ENCODE peak calls at places on chromosomes 3 and 15, in nine cellular contexts. C, I, R, N, E, A, X, Q and W are unnamed samples.

GRCh38 chr15:67003586-67003985 is 61.8 kb upstream of the SMAD3 start:
- DNase-seq in C (no peak), I (no peak), R (peak; percentile 43), N (peak; percentile 39), E (no peak), A (no peak), X (peak; percentile 31), Q (no peak), W (no peak)

GRCh38 chr15:95196176-95196915 is 965.0 kb downstream of the MCTP2 start:
- DNase-seq in C (no peak), I (no peak), R (peak; percentile 26), N (no peak), E (no peak), A (no peak), X (no peak), Q (no peak), W (no peak)

GRCh38 chr3:41026394-41027177 is 172.7 kb upstream of the CTNNB1 start:
- DNase-seq in C (peak; percentile 18), I (no peak), R (peak; percentile 58), N (peak; percentile 60), E (peak; percentile 82), A (peak; percentile 69), X (peak; percentile 98), Q (peak; percentile 17), W (peak; percentile 46)

GRCh38 chr15:48076454-48076853 is 44.3 kb upstream of the SLC24A5 start:
- DNase-seq in C (no peak), I (no peak), R (no peak), N (no peak), E (no peak), A (no peak), X (peak; percentile 80), Q (no peak), W (peak; percentile 51)

GRCh38 chr3:121202573-121202972 is 294.6 kb downstream of the STXBP5L start:
- DNase-seq in C (no peak), I (no peak), R (no peak), N (no peak), E (no peak), A (no peak), X (no peak), Q (no peak), W (no peak)

GRCh38 chr3:61009025-61009424 is 242.2 kb downstream of the FHIT start:
- DNase-seq in C (no peak), I (no peak), R (no peak), N (no peak), E (no peak), A (no peak), X (no peak), Q (no peak), W (no peak)

GRCh38 chr3:79041621-79042020 is 726.2 kb downstream of the ROBO1 start:
- DNase-seq in C (no peak), I (no peak), R (peak; percentile 26), N (no peak), E (no peak), A (no peak), X (no peak), Q (no peak), W (no peak)

GRCh38 chr3:175940243-175940642 is 1081.1 kb downstream of the NAALADL2 start:
- DNase-seq in C (no peak), I (no peak), R (peak; percentile 53), N (no peak), E (no peak), A (no peak), X (peak; percentile 80), Q (no peak), W (peak; percentile 94)

GRCh38 chr3:66259721-66260255 is 39.0 kb downstream of the SLC25A26 start:
- DNase-seq in C (no peak), I (no peak), R (no peak), N (no peak), E (no peak), A (no peak), X (no peak), Q (no peak), W (no peak)

GRCh38 chr3:40631341-40631995 is 106.7 kb downstream of the ZNF621 start:
- DNase-seq in C (no peak), I (no peak), R (no peak), N (no peak), E (no peak), A (no peak), X (no peak), Q (peak; percentile 37), W (no peak)

GRCh38 chr3:161372321-161373260 is 1.3 kb upstream of the SPTSSB start:
- DNase-seq in C (peak; percentile 13), I (peak; percentile 63), R (no peak), N (no peak), E (peak; percentile 18), A (no peak), X (peak; percentile 28), Q (no peak), W (peak; percentile 76)

GRCh38 chr3:178289544-178290160 is 246.6 kb upstream of the KCNMB2 start:
- DNase-seq in C (no peak), I (no peak), R (no peak), N (no peak), E (peak; percentile 43), A (peak; percentile 22), X (peak; percentile 38), Q (no peak), W (no peak)

GRCh38 chr3:108437439-108437838 is 73.0 kb downstream of the MYH15 start:
- DNase-seq in C (peak; percentile 40), I (no peak), R (no peak), N (no peak), E (no peak), A (no peak), X (no peak), Q (peak; percentile 67), W (no peak)

GRCh38 chr3:106560451-106560966 is 691.7 kb upstream of the CBLB start:
- DNase-seq in C (no peak), I (no peak), R (peak; percentile 86), N (peak; percentile 64), E (no peak), A (no peak), X (peak; percentile 80), Q (no peak), W (peak; percentile 43)

GRCh38 chr15:33104276-33104675 is 90.2 kb downstream of the FMN1 start:
- DNase-seq in C (no peak), I (no peak), R (peak; percentile 81), N (no peak), E (no peak), A (no peak), X (peak; percentile 24), Q (no peak), W (no peak)

GRCh38 chr3:111032677-111033076 is 38.9 kb upstream of the NECTIN3 start:
- DNase-seq in C (no peak), I (no peak), R (no peak), N (no peak), E (no peak), A (no peak), X (no peak), Q (no peak), W (no peak)

GRCh38 chr15:100525894-100526512 is 2.7 kb downstream of the CERS3 start:
- DNase-seq in C (peak; percentile 66), I (no peak), R (no peak), N (no peak), E (peak; percentile 84), A (peak; percentile 66), X (no peak), Q (peak; percentile 42), W (no peak)

GRCh38 chr3:156787926-156788663 is 38.1 kb upstream of the LEKR1 start:
- DNase-seq in C (no peak), I (no peak), R (peak; percentile 97), N (peak; percentile 76), E (no peak), A (no peak), X (peak; percentile 85), Q (no peak), W (peak; percentile 73)

GRCh38 chr3:33575313-33575712 is 135.1 kb upstream of the UBP1 start:
- DNase-seq in C (no peak), I (no peak), R (no peak), N (no peak), E (no peak), A (no peak), X (no peak), Q (no peak), W (no peak)

GRCh38 chr3:71206821-71207220 is 376.7 kb downstream of the FOXP1 start:
- DNase-seq in C (no peak), I (no peak), R (no peak), N (no peak), E (no peak), A (no peak), X (no peak), Q (no peak), W (no peak)

GRCh38 chr3:72847751-72848702 is at the start of gene SHQ1:
- DNase-seq in C (peak; percentile 96), I (peak; percentile 95), R (peak; percentile 83), N (peak; percentile 92), E (peak; percentile 96), A (peak; percentile 96), X (peak; percentile 95), Q (peak; percentile 98), W (peak; percentile 93)
- H3K4me3 ChIP-seq in C (peak within 1 kb of the TSS; percentile 65), I (peak within 1 kb of the TSS; percentile 64), R (peak within 1 kb of the TSS; percentile 92), N (peak within 1 kb of the TSS; percentile 80), E (peak within 1 kb of the TSS; percentile 84), A (peak within 1 kb of the TSS; percentile 96), X (peak within 1 kb of the TSS; percentile 100), Q (peak within 1 kb of the TSS; percentile 87), W (peak within 1 kb of the TSS; percentile 94)

DNA sequence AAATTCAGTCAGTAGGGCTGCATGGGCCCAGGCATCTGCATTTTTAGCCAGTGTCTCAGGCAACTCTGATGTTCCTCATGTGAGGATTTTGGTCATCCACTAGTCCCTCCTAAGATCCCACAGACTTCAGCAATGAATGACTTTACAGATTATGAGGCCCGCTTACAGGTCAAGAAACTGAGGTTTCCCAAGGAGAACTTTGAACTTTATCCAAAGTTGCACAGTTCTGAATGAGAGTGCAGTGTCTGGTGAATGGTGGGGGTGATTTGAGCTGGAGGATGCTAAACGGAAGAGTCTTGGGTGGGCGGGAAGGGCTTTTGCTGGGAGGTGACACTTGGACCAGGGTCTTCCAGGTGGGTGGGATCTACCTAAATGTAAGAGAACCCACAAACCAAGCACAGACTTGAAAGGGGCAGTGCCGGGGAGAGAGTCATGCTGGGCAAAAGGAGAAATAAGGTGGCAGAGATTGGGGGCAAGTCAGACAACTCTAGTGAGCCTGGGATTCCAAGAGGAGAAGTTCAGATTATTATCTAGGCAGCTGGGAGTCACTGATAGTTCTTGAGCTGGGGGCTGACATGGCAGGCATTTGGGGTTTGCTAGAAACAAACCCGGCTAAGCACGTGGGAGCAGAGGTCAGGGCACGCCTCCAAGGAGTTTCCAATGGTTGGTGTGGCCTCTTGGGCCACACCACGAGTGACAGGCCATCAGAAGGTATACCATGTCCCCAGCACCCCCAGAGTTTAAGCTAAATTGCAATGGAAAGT is 27.5 kb downstream of the SLC6A6 start:
- DNase-seq in C (no peak), I (no peak), R (no peak), N (no peak), E (no peak), A (no peak), X (no peak), Q (no peak), W (peak; percentile 66)
- H3K4me1 ChIP-seq in C (peaks cover 28% of the 10 kb centered on the region), I (peaks cover 96% of the 10 kb centered on the region), R (peaks cover 49% of the 10 kb centered on the region), N (peaks cover 75% of the 10 kb centered on the region), E (no peaks in the 10 kb centered on the region), A (peaks cover 95% of the 10 kb centered on the region), X (peaks cover 55% of the 10 kb centered on the region), Q (peaks cover 30% of the 10 kb centered on the region), W (peaks cover 43% of the 10 kb centered on the region)

GRCh38 chr15:84979651-84980050 is 2.0 kb upstream of the PDE8A start:
- DNase-seq in C (peak; percentile 40), I (no peak), R (no peak), N (peak; percentile 38), E (no peak), A (peak; percentile 33), X (peak; percentile 34), Q (peak; percentile 36), W (no peak)
- H3K4me3 ChIP-seq in C (no peak overlapping the region), I (peak overlapping the region; percentile 94), R (no peak overlapping the region), N (peak overlapping the region; percentile 91), E (no peak overlapping the region), A (peak overlapping the region; percentile 87), X (peak overlapping the region; percentile 96), Q (no peak overlapping the region), W (peak overlapping the region; percentile 95)

GRCh38 chr3:69747511-69748248 is 8.4 kb downstream of the MITF start:
- DNase-seq in C (no peak), I (no peak), R (peak; percentile 8), N (no peak), E (no peak), A (no peak), X (peak; percentile 74), Q (no peak), W (no peak)
- H3K4me1 ChIP-seq in C (peaks cover 6% of the 10 kb centered on the region), I (no peaks in the 10 kb centered on the region), R (no peaks in the 10 kb centered on the region), N (peaks cover 12% of the 10 kb centered on the region), E (peaks cover 15% of the 10 kb centered on the region), A (peaks cover 99% of the 10 kb centered on the region), X (peaks cover 2% of the 10 kb centered on the region), Q (peaks cover 28% of the 10 kb centered on the region), W (peaks cover 16% of the 10 kb centered on the region)